ENCODE peak calls at places on chromosomes 6 and 20, in four cellular contexts. X is mesendoderm, H is HCT116, A is DND-41. Y is an unnamed sample. For H3K4me1, the result is how much of the 10 kb centered on the place peaks cover.

GRCh38 chr20:52983726-52984450 is 11.7 kb downstream of the TSHZ2 start:
- DNase-seq in X (peak), H (no peak), A (no peak), Y (peak)

GRCh38 chr6:11272491-11273192 is 40.2 kb upstream of the NEDD9 start:
- DNase-seq in X (no peak), H (no peak), A (no peak), Y (no peak)

GRCh38 chr6:52900536-52900935 is 9.0 kb downstream of the GSTA3 start:
- DNase-seq in X (no peak), H (no peak), A (no peak), Y (no peak)

GRCh38 chr6:44161997-44162338 is 3.3 kb downstream of the CAPN11 start:
- DNase-seq in X (no peak), H (no peak), A (peak), Y (no peak)

GRCh38 chr20:57061058-57061900 is 205.2 kb downstream of the BMP7 start:
- DNase-seq in X (peak), H (no peak), A (peak), Y (no peak)

GRCh38 chr6:170459451-170459850 is 93.7 kb downstream of the PSMB1 start:
- DNase-seq in X (no peak), H (no peak), A (no peak), Y (no peak)

GRCh38 chr6:12049165-12049564 is 37.1 kb downstream of the HIVEP1 start:
- DNase-seq in X (no peak), H (no peak), A (no peak), Y (no peak)

GRCh38 chr6:114733596-114733995 is 390.8 kb upstream of the HS3ST5 start:
- DNase-seq in X (no peak), H (no peak), A (no peak), Y (no peak)

GRCh38 chr6:14674867-14675648 is 557.5 kb downstream of the CD83 start:
- DNase-seq in X (no peak), H (no peak), A (no peak), Y (no peak)

GRCh38 chr20:33531047-33531877 is 41.4 kb downstream of the CBFA2T2 start:
- DNase-seq in X (no peak), H (no peak), A (no peak), Y (no peak)

GRCh38 chr6:32845381-32845884 is 1.6 kb upstream of the PSMB8 start:
- DNase-seq in X (no peak), H (no peak), A (peak), Y (peak)

GRCh38 chr6:54897462-54898189 is 51.1 kb downstream of the FAM83B start:
- DNase-seq in X (no peak), H (no peak), A (no peak), Y (no peak)

DNA sequence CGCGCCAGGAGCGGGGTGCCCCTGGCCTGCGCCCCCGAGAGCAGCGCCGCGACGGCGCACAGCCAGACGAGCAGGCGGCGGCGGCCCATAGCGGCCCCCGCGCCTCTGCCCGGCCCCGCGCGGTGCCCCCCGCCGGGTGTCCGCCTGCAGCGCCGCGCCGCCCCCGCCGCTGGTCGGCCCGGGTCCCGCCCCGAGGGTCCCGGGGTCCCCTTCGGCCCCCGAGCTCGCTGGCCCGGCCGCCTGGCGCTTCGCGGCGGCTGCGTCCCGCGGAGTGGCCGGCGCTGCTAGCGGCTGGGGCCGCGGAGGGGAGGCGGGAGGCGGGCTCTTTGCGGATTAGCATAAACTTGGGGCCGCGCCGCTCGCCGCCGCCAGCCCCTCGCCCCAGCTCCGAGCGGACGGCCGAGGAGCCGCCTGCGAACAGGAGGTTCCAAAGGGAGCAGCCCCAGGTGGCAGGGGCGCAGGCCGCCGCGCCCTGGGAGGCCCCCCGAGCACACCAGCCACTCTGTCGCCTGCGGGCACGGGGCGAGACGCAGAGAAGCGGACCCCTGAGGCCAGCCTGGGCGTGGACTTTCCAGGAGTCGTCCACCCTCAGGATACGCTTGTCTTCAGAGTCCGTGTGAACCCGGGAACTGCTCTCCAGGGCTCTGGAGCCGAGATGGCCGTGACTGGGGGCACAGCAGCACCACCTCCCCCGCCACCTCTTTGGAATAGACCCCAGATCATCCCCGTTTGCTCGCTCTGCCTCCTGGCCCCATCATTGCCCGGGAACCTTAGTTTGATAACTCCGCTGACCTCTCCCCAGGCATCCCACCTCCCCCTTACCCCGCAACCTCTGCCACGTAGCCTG is at the start of gene EMILIN3:
- DNase-seq in X (peak), H (no peak), A (no peak), Y (no peak)
- H3K4me3 ChIP-seq in X (peak), H (no peak), A (no peak), Y (no peak)

DNA sequence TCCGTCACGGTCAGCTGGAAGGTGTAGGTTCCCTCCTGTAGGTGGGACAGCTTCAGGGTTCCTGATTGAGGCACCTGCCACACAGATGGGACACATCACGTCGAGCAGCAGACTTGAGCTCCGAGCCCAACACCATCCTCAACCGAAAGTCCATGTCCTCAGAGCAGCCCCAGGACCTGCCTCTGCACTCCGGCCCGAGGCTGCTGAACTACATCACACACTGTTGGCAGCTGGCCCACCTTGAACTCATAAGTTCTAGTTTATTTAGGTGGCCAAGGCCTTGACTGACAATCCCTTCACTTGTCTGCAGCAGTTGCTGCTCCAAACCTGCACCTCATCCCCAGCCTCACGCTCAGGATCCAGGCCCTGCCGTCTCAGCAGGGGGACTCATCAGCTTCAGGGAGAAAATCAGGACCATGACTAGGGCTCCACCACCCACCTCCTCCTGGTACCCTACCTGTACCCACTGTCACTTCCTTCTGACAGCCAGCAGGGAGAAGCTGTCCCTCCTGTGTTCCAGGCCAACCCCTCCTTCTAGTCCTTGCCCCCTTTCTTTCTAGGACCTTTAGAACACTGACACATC is 21.0 kb downstream of the LRP11 start:
- DNase-seq in X (no peak), H (no peak), A (no peak), Y (no peak)
- H3K4me1 ChIP-seq in X (under half), H (under half), A (under half), Y (under half)

DNA sequence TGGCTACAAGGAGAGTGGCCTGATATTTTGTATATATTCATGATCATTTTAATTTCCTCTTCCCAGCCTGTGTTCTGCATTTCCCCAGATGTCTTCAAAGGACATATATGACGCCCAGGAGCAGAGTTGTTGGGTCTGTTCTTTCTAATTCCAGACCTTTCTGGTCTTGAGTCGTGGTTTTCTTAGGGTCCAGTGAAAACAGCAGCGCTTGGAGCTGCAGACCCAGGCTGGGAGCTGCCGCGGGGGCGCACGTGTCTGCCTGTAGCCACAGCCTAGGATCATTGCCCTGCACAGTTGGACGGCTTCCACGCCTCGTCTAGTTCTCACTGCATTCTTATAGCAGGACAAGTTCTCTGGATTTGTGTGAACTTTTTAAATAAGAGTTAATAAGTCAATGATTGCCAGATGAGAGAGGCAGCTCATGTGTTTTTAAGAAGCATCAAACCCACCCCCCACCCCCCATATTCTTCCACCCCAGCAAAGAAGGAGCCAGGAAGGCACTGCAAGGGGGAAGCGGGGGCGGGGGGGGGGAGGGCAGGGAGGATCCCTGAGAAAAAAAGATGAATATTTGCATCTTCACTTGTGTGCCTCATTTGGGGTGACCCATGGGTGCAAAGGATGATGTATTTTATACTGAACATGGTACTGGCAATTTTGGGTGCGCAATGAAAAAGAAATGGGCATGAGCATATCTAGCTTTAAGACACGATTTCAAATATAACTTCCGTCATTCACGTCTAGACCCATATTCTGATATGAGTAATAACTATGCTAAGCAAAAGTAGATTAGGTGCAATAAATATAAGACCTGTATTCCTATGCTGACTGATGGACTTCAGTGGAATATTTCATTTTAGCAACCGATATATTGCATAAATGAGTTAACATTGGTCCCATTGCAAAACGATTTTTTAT is 160.0 kb downstream of the TBXT start:
- DNase-seq in X (no peak), H (no peak), A (no peak), Y (no peak)
- H3K4me3 ChIP-seq in X (no peak), H (no peak), A (no peak), Y (no peak)

GRCh38 chr6:37139223-37139962 is 30.6 kb upstream of the PIM1 start:
- DNase-seq in X (peak), H (no peak), A (no peak), Y (no peak)
- H3K4me1 ChIP-seq in X (under half), H (under half), A (under half), Y (under half)

GRCh38 chr20:45343445-45343866 is 4.8 kb downstream of the SDC4 start:
- DNase-seq in X (peak), H (no peak), A (no peak), Y (no peak)
- H3K4me3 ChIP-seq in X (no peak), H (peak), A (no peak), Y (no peak)

GRCh38 chr6:30462482-30462881 is 26.8 kb upstream of the HLA-E start:
- DNase-seq in X (no peak), H (no peak), A (no peak), Y (no peak)
- H3K4me1 ChIP-seq in X (under half), H (under half), A (under half), Y (half or more)

GRCh38 chr6:149483302-149483701 is 1.5 kb downstream of the ZC3H12D start:
- DNase-seq in X (no peak), H (no peak), A (no peak), Y (no peak)

GRCh38 chr6:149482542-149483261 is 2.1 kb downstream of the ZC3H12D start:
- DNase-seq in X (no peak), H (no peak), A (no peak), Y (peak)

GRCh38 chr6:149487316-149487715 is 2.5 kb upstream of the ZC3H12D start:
- DNase-seq in X (no peak), H (no peak), A (no peak), Y (no peak)

GRCh38 chr6:149483849-149484635 is 772 bp downstream of the ZC3H12D start:
- DNase-seq in X (no peak), H (no peak), A (no peak), Y (no peak)

GRCh38 chr6:149484733-149485700 is at the start of gene ZC3H12D:
- DNase-seq in X (peak), H (peak), A (peak), Y (peak)
- H3K4me3 ChIP-seq in X (no peak), H (peak), A (peak), Y (peak)

DNA sequence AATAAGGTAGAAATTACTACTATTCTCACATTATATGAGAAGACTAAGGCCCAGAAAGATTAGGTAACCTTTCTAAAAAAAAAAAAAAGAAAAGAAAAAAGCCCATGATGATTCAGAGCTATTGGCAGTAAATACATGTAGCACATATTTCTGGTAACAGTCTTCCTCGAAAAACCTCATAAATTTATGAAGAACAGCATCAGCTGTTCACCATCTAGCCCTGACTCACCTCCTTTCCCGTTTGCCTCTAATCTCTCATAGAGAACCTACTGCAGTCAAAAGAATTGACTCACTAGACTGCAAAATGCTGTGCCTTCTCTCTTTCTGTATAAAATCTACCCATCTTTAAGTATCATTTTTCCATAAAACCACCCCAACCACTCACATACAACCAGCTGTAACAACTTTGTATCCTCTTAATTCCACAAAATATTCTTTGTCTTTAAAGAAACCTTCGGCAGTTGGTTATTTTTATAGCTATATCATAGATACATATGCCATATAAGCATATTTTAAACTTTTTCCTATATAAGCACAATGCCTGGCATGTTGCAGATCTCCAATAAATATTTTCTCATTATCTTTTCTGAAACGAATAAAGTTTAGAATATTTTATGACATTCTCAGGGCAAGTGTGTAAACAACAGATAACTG is 152.7 kb upstream of the ENPP5 start:
- DNase-seq in X (no peak), H (no peak), A (no peak), Y (no peak)
- H3K4me1 ChIP-seq in X (under half), H (under half), A (under half), Y (under half)

GRCh38 chr20:37314617-37315292 is 25.3 kb downstream of the MANBAL start:
- DNase-seq in X (peak), H (no peak), A (no peak), Y (no peak)
- H3K4me3 ChIP-seq in X (no peak), H (no peak), A (no peak), Y (no peak)

Y was measured in CD4-positive, alpha-beta memory T cell.